ENCODE peak calls at places on chromosome 9, in six cellular contexts. T is HepG2, Q is HCT116, X is H1, H is K562, Z is SK-N-SH. W is an unnamed sample.

GRCh38 chr9:6538666-6539071 is 106.9 kb downstream of the GLDC start:
- DNase-seq in T (no peak), Q (no peak), X (no peak), H (no peak), Z (no peak), W (no peak)

GRCh38 chr9:109986423-109987055 is 206.5 kb downstream of the PALM2AKAP2 start:
- DNase-seq in T (no peak), Q (no peak), X (no peak), H (no peak), Z (no peak), W (peak)

GRCh38 chr9:7439355-7439978 is 360.1 kb downstream of the DMAC1 start:
- DNase-seq in T (no peak), Q (no peak), X (no peak), H (no peak), Z (no peak), W (no peak)

GRCh38 chr9:71105192-71105591 is 16.2 kb downstream of the TRPM3 start:
- DNase-seq in T (no peak), Q (no peak), X (no peak), H (no peak), Z (no peak), W (no peak)

GRCh38 chr9:107243757-107244156 is 39.3 kb upstream of the RAD23B start:
- DNase-seq in T (peak), Q (peak), X (no peak), H (no peak), Z (no peak), W (peak)

GRCh38 chr9:93451762-93452709 is 551 bp downstream of the FAM120A start:
- DNase-seq in T (peak), Q (no peak), X (peak), H (peak), Z (peak), W (peak)

GRCh38 chr9:71273613-71274012 is 152.2 kb upstream of the TRPM3 start:
- DNase-seq in T (peak), Q (no peak), X (no peak), H (no peak), Z (no peak), W (no peak)

GRCh38 chr9:124126571-124127289 is 115.2 kb downstream of the LHX2 start:
- DNase-seq in T (peak), Q (peak), X (peak), H (peak), Z (peak), W (peak)

GRCh38 chr9:130072515-130073235 is 19.0 kb downstream of the GPR107 start:
- DNase-seq in T (no peak), Q (no peak), X (no peak), H (no peak), Z (no peak), W (no peak)

GRCh38 chr9:29625292-29625731 is 2052.0 kb upstream of the C9orf72 start:
- DNase-seq in T (no peak), Q (no peak), X (no peak), H (no peak), Z (peak), W (no peak)

GRCh38 chr9:130042931-130043653 is at the start of gene FNBP1:
- DNase-seq in T (peak), Q (no peak), X (peak), H (peak), Z (peak), W (peak)

GRCh38 chr9:107174441-107174840 is 108.6 kb upstream of the RAD23B start:
- DNase-seq in T (no peak), Q (no peak), X (no peak), H (no peak), Z (no peak), W (no peak)

GRCh38 chr9:90018688-90019087 is 413.9 kb downstream of the GADD45G start:
- DNase-seq in T (no peak), Q (no peak), X (no peak), H (no peak), Z (no peak), W (no peak)
- TF ChIP-seq JUND in T (no peak), Q (no peak), X (no peak), H (no peak), Z (no peak), W (no peak)

GRCh38 chr9:35579130-35579529 is 25.9 kb upstream of the TESK1 start:
- DNase-seq in T (no peak), Q (no peak), X (no peak), H (no peak), Z (no peak), W (no peak)
- TF ChIP-seq JUND in T (no peak), Q (no peak), X (no peak), H (no peak), Z (no peak), W (no peak)

GRCh38 chr9:113481176-113481805 is 17.8 kb downstream of the RGS3 start:
- DNase-seq in T (no peak), Q (no peak), X (no peak), H (no peak), Z (no peak), W (peak)
- TF ChIP-seq JUND in T (no peak), Q (no peak), X (no peak), H (no peak), Z (no peak), W (no peak)

DNA sequence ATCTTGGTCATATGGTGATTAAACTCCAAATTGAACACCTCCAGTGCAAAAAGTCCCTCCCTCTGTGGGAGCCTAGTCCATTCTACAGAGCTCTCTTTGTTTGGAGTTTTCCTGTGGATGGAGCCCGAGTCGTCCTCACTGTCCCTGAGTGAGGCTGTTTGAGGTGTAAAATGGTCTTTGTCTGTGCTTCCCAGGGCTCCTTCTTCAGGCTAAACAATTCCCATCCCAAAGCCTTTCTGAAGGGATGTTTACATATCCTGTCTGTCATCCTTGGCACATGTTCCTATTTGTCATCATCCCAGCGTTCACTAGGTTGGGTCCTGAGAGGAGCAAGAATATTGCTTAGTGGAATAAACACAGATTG is 68.9 kb downstream of the COL27A1 start:
- DNase-seq in T (peak), Q (no peak), X (no peak), H (no peak), Z (no peak), W (peak)
- TF ChIP-seq JUND in T (no peak), Q (no peak), X (no peak), H (no peak), Z (no peak), W (no peak)

GRCh38 chr9:137634016-137634415 is 15.2 kb downstream of the EHMT1 start:
- DNase-seq in T (no peak), Q (no peak), X (no peak), H (no peak), Z (no peak), W (no peak)

GRCh38 chr9:137631608-137632431 is 13.0 kb downstream of the EHMT1 start:
- DNase-seq in T (no peak), Q (no peak), X (no peak), H (no peak), Z (no peak), W (no peak)

GRCh38 chr9:137630126-137630525 is 11.3 kb downstream of the EHMT1 start:
- DNase-seq in T (no peak), Q (no peak), X (no peak), H (no peak), Z (no peak), W (no peak)

GRCh38 chr9:137630684-137631083 is 11.9 kb downstream of the EHMT1 start:
- DNase-seq in T (no peak), Q (no peak), X (no peak), H (no peak), Z (no peak), W (no peak)

GRCh38 chr9:137632432-137633161 is 13.8 kb downstream of the EHMT1 start:
- DNase-seq in T (no peak), Q (no peak), X (no peak), H (no peak), Z (no peak), W (no peak)
- TF ChIP-seq JUND in T (no peak), Q (no peak), X (no peak), H (no peak), Z (no peak), W (no peak)

DNA sequence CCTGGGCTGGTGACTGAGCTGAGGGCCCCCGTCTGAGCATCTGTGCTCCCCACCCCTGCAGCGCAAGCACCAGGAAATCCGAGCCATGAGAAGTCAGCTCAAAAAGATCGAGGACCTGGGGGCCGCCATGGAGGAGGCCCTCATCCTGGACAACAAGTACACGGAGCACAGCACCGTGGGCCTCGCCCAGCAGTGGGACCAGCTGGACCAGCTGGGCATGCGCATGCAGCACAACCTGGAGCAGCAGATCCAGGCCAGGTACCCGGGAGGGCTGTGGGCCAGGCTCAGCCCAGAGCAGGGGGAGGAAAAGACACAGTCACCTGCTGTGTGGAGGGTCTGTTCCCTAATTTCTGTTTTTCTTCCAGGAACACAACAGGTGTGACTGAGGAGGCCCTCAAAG is 24.6 kb downstream of the DYNC2I2 start:
- DNase-seq in T (no peak), Q (no peak), X (no peak), H (no peak), Z (peak), W (no peak)
- TF ChIP-seq JUND in T (no peak), Q (no peak), X (no peak), H (no peak), Z (no peak), W (no peak)

GRCh38 chr9:87070331-87070730 is 123.0 kb upstream of the GAS1 start:
- DNase-seq in T (no peak), Q (no peak), X (no peak), H (no peak), Z (no peak), W (no peak)
- TF ChIP-seq JUND in T (no peak), Q (no peak), X (no peak), H (no peak), Z (no peak), W (no peak)

W was measured in T47D.